ENCODE peak calls at places on chromosome 5, in seven cellular contexts. One of them, this sample, is unnamed.
A peak's percentile ranks its signal among the peaks of the same experiment; 100 is the strongest.

GRCh38 chr5:150519560-150519945 is 11.6 kb downstream of the NDST1 start:
- DNase-seq in transverse colon: no peak
- DNase-seq in CD4-positive, alpha-beta memory T cell: no peak
- DNase-seq in prostate gland: no peak
- DNase-seq in gastrocnemius medialis: no peak
- DNase-seq in uterus: no peak
- DNase-seq in sigmoid colon: no peak
- DNase-seq in this sample: no peak

GRCh38 chr5:3490962-3491477 is 104.6 kb upstream of the IRX1 start:
- DNase-seq in prostate gland: no peak
- DNase-seq in gastrocnemius medialis: no peak
- DNase-seq in CD4-positive, alpha-beta memory T cell: no peak
- DNase-seq in transverse colon: no peak
- DNase-seq in sigmoid colon: no peak
- DNase-seq in uterus: no peak
- DNase-seq in this sample: no peak

GRCh38 chr5:10663531-10664183 is 97.4 kb downstream of the DAP start:
- DNase-seq in prostate gland: peak; percentile 36
- DNase-seq in sigmoid colon: peak; percentile 55
- DNase-seq in uterus: peak; percentile 39
- DNase-seq in gastrocnemius medialis: no peak
- DNase-seq in transverse colon: no peak
- DNase-seq in CD4-positive, alpha-beta memory T cell: no peak
- DNase-seq in this sample: no peak

GRCh38 chr5:127968998-127969397 is 114.6 kb upstream of the SLC12A2 start:
- DNase-seq in sigmoid colon: no peak
- DNase-seq in prostate gland: no peak
- DNase-seq in gastrocnemius medialis: no peak
- DNase-seq in uterus: no peak
- DNase-seq in CD4-positive, alpha-beta memory T cell: no peak
- DNase-seq in transverse colon: no peak
- DNase-seq in this sample: no peak

GRCh38 chr5:80124111-80124510 is 89.0 kb downstream of the THBS4 start:
- DNase-seq in uterus: no peak
- DNase-seq in gastrocnemius medialis: no peak
- DNase-seq in prostate gland: no peak
- DNase-seq in sigmoid colon: no peak
- DNase-seq in CD4-positive, alpha-beta memory T cell: no peak
- DNase-seq in transverse colon: no peak
- DNase-seq in this sample: no peak

GRCh38 chr5:173972844-173973613 is 15.9 kb upstream of the C5orf47 start:
- DNase-seq in uterus: peak; percentile 86
- DNase-seq in sigmoid colon: peak; percentile 91
- DNase-seq in gastrocnemius medialis: peak; percentile 82
- DNase-seq in prostate gland: peak; percentile 85
- DNase-seq in transverse colon: peak; percentile 86
- DNase-seq in CD4-positive, alpha-beta memory T cell: peak; percentile 70
- DNase-seq in this sample: peak; percentile 81

GRCh38 chr5:111461934-111462333 is 50.4 kb downstream of the STARD4 start:
- DNase-seq in uterus: no peak
- DNase-seq in CD4-positive, alpha-beta memory T cell: no peak
- DNase-seq in transverse colon: no peak
- DNase-seq in prostate gland: no peak
- DNase-seq in sigmoid colon: no peak
- DNase-seq in gastrocnemius medialis: no peak
- DNase-seq in this sample: no peak

GRCh38 chr5:168088415-168089165 is 202.9 kb upstream of the WWC1 start:
- DNase-seq in gastrocnemius medialis: no peak
- DNase-seq in sigmoid colon: no peak
- DNase-seq in prostate gland: no peak
- DNase-seq in uterus: no peak
- DNase-seq in CD4-positive, alpha-beta memory T cell: no peak
- DNase-seq in transverse colon: no peak
- DNase-seq in this sample: no peak

GRCh38 chr5:85931220-85931619 is 686.5 kb upstream of the COX7C start:
- DNase-seq in gastrocnemius medialis: no peak
- DNase-seq in CD4-positive, alpha-beta memory T cell: no peak
- DNase-seq in sigmoid colon: no peak
- DNase-seq in uterus: no peak
- DNase-seq in transverse colon: no peak
- DNase-seq in prostate gland: no peak
- DNase-seq in this sample: no peak

GRCh38 chr5:85929713-85930112 is 688.0 kb upstream of the COX7C start:
- DNase-seq in gastrocnemius medialis: no peak
- DNase-seq in sigmoid colon: no peak
- DNase-seq in prostate gland: no peak
- DNase-seq in uterus: no peak
- DNase-seq in CD4-positive, alpha-beta memory T cell: no peak
- DNase-seq in transverse colon: no peak
- DNase-seq in this sample: no peak

GRCh38 chr5:85927632-85928031 is 690.1 kb upstream of the COX7C start:
- DNase-seq in uterus: no peak
- DNase-seq in sigmoid colon: no peak
- DNase-seq in transverse colon: no peak
- DNase-seq in gastrocnemius medialis: no peak
- DNase-seq in CD4-positive, alpha-beta memory T cell: no peak
- DNase-seq in prostate gland: no peak
- DNase-seq in this sample: no peak
- H3K9me3 ChIP-seq in uterus: no peaks in the 10 kb centered on the region
- H3K9me3 ChIP-seq in sigmoid colon: no peaks in the 10 kb centered on the region
- H3K9me3 ChIP-seq in transverse colon: no peaks in the 10 kb centered on the region
- H3K9me3 ChIP-seq in gastrocnemius medialis: no peaks in the 10 kb centered on the region
- H3K9me3 ChIP-seq in CD4-positive, alpha-beta memory T cell: no peaks in the 10 kb centered on the region
- H3K9me3 ChIP-seq in prostate gland: no peaks in the 10 kb centered on the region
- H3K9me3 ChIP-seq in this sample: peaks cover 5% of the 10 kb centered on the region

GRCh38 chr5:138870611-138871010 is 4.5 kb downstream of the LRRTM2 start:
- DNase-seq in prostate gland: no peak
- DNase-seq in gastrocnemius medialis: no peak
- DNase-seq in sigmoid colon: no peak
- DNase-seq in CD4-positive, alpha-beta memory T cell: no peak
- DNase-seq in uterus: no peak
- DNase-seq in transverse colon: no peak
- DNase-seq in this sample: no peak

GRCh38 chr5:138874241-138874640 is 894 bp downstream of the LRRTM2 start:
- DNase-seq in uterus: no peak
- DNase-seq in prostate gland: no peak
- DNase-seq in CD4-positive, alpha-beta memory T cell: no peak
- DNase-seq in transverse colon: no peak
- DNase-seq in gastrocnemius medialis: no peak
- DNase-seq in sigmoid colon: no peak
- DNase-seq in this sample: no peak

GRCh38 chr5:138874771-138875628 is at the start of gene LRRTM2:
- DNase-seq in CD4-positive, alpha-beta memory T cell: no peak
- DNase-seq in uterus: no peak
- DNase-seq in sigmoid colon: no peak
- DNase-seq in transverse colon: no peak
- DNase-seq in prostate gland: no peak
- DNase-seq in gastrocnemius medialis: no peak
- DNase-seq in this sample: no peak

GRCh38 chr5:138873886-138874200 is 1.3 kb downstream of the LRRTM2 start:
- DNase-seq in uterus: no peak
- DNase-seq in CD4-positive, alpha-beta memory T cell: no peak
- DNase-seq in gastrocnemius medialis: no peak
- DNase-seq in sigmoid colon: no peak
- DNase-seq in prostate gland: no peak
- DNase-seq in transverse colon: no peak
- DNase-seq in this sample: no peak

GRCh38 chr5:138873096-138873885 is 1.8 kb downstream of the LRRTM2 start:
- DNase-seq in CD4-positive, alpha-beta memory T cell: no peak
- DNase-seq in gastrocnemius medialis: no peak
- DNase-seq in sigmoid colon: no peak
- DNase-seq in uterus: no peak
- DNase-seq in transverse colon: no peak
- DNase-seq in prostate gland: no peak
- DNase-seq in this sample: no peak
- H3K36me3 ChIP-seq in CD4-positive, alpha-beta memory T cell: no peaks in the 10 kb centered on the region
- H3K36me3 ChIP-seq in gastrocnemius medialis: no peaks in the 10 kb centered on the region
- H3K36me3 ChIP-seq in sigmoid colon: no peaks in the 10 kb centered on the region
- H3K36me3 ChIP-seq in uterus: no peaks in the 10 kb centered on the region
- H3K36me3 ChIP-seq in transverse colon: no peaks in the 10 kb centered on the region
- H3K36me3 ChIP-seq in prostate gland: no peaks in the 10 kb centered on the region
- H3K36me3 ChIP-seq in this sample: no peaks in the 10 kb centered on the region

GRCh38 chr5:142016576-142016975 is 3.7 kb upstream of the GNPDA1 start:
- DNase-seq in transverse colon: no peak
- DNase-seq in prostate gland: no peak
- DNase-seq in uterus: no peak
- DNase-seq in CD4-positive, alpha-beta memory T cell: no peak
- DNase-seq in gastrocnemius medialis: no peak
- DNase-seq in sigmoid colon: no peak
- DNase-seq in this sample: no peak
- H3K9me3 ChIP-seq in transverse colon: no peaks in the 10 kb centered on the region
- H3K9me3 ChIP-seq in prostate gland: no peaks in the 10 kb centered on the region
- H3K9me3 ChIP-seq in uterus: no peaks in the 10 kb centered on the region
- H3K9me3 ChIP-seq in CD4-positive, alpha-beta memory T cell: no peaks in the 10 kb centered on the region
- H3K9me3 ChIP-seq in gastrocnemius medialis: no peaks in the 10 kb centered on the region
- H3K9me3 ChIP-seq in sigmoid colon: no peaks in the 10 kb centered on the region
- H3K9me3 ChIP-seq in this sample: peaks cover 5% of the 10 kb centered on the region

GRCh38 chr5:156491766-156492165 is 164.8 kb downstream of the SGCD start:
- DNase-seq in uterus: no peak
- DNase-seq in sigmoid colon: no peak
- DNase-seq in transverse colon: no peak
- DNase-seq in gastrocnemius medialis: no peak
- DNase-seq in prostate gland: no peak
- DNase-seq in CD4-positive, alpha-beta memory T cell: no peak
- DNase-seq in this sample: no peak
- H3K36me3 ChIP-seq in uterus: no peaks in the 10 kb centered on the region
- H3K36me3 ChIP-seq in sigmoid colon: no peaks in the 10 kb centered on the region
- H3K36me3 ChIP-seq in transverse colon: no peaks in the 10 kb centered on the region
- H3K36me3 ChIP-seq in gastrocnemius medialis: no peaks in the 10 kb centered on the region
- H3K36me3 ChIP-seq in prostate gland: no peaks in the 10 kb centered on the region
- H3K36me3 ChIP-seq in CD4-positive, alpha-beta memory T cell: no peaks in the 10 kb centered on the region
- H3K36me3 ChIP-seq in this sample: no peaks in the 10 kb centered on the region

DNA sequence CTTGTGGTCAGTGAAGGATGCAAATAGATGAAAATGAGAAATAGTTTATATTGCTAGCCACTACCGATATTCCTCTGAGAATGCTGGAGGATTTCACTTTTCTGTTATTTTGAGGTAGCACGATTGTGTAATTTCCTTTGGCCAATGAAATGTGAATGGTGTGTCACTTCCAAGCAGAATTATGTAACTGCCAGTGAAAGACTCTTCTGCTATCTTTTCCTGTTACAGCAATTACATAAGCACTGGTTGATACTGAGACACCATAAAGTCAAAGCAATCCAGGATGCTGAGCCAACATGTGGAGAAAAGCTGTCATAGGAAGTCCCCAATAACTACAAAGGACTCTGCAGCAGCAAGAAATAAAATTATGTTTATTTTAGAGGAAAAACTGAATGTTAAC is 3.5 kb upstream of the PCDHA2 start:
- DNase-seq in uterus: no peak
- DNase-seq in CD4-positive, alpha-beta memory T cell: no peak
- DNase-seq in sigmoid colon: no peak
- DNase-seq in prostate gland: no peak
- DNase-seq in gastrocnemius medialis: no peak
- DNase-seq in transverse colon: no peak
- DNase-seq in this sample: no peak
- H3K9me3 ChIP-seq in uterus: peaks cover 23% of the 10 kb centered on the region
- H3K9me3 ChIP-seq in CD4-positive, alpha-beta memory T cell: no peaks in the 10 kb centered on the region
- H3K9me3 ChIP-seq in sigmoid colon: peaks cover 49% of the 10 kb centered on the region
- H3K9me3 ChIP-seq in prostate gland: no peaks in the 10 kb centered on the region
- H3K9me3 ChIP-seq in gastrocnemius medialis: peaks cover 2% of the 10 kb centered on the region
- H3K9me3 ChIP-seq in transverse colon: peaks cover 11% of the 10 kb centered on the region
- H3K9me3 ChIP-seq in this sample: peaks cover 65% of the 10 kb centered on the region

GRCh38 chr5:134140530-134141201 is 26.2 kb downstream of the TCF7 start:
- DNase-seq in sigmoid colon: peak; percentile 76
- DNase-seq in gastrocnemius medialis: peak; percentile 59
- DNase-seq in transverse colon: peak; percentile 81
- DNase-seq in CD4-positive, alpha-beta memory T cell: peak; percentile 57
- DNase-seq in prostate gland: peak; percentile 83
- DNase-seq in uterus: peak; percentile 54
- DNase-seq in this sample: peak; percentile 69
- H3K36me3 ChIP-seq in sigmoid colon: peaks cover 37% of the 10 kb centered on the region
- H3K36me3 ChIP-seq in gastrocnemius medialis: peaks cover 29% of the 10 kb centered on the region
- H3K36me3 ChIP-seq in transverse colon: peaks cover 3% of the 10 kb centered on the region
- H3K36me3 ChIP-seq in CD4-positive, alpha-beta memory T cell: peaks cover 95% of the 10 kb centered on the region
- H3K36me3 ChIP-seq in prostate gland: peaks cover 6% of the 10 kb centered on the region
- H3K36me3 ChIP-seq in uterus: no peaks in the 10 kb centered on the region
- H3K36me3 ChIP-seq in this sample: no peaks in the 10 kb centered on the region

This sample was measured in mucosa of descending colon.